ENCODE peak calls at places on chromosome 9, in ten cellular contexts. B is H7, P is heart right ventricle, V is A549, T is cardiac fibroblast, I is lower leg skin, H is adipocyte, Z is BJ, N is kidney, W is skeletal muscle cell. A is an unnamed sample.

GRCh38 chr9:6680797-6681146 is 35.2 kb upstream of the GLDC start:
- DNase-seq in H (peak), I (peak), Z (no peak), B (no peak), T (no peak), N (peak), V (peak), P (peak), W (peak), A (peak)

GRCh38 chr9:124209279-124209678 is 48.5 kb upstream of the NEK6 start:
- DNase-seq in P (no peak), Z (no peak), W (no peak), B (peak), N (no peak), I (no peak), H (no peak), V (no peak), T (no peak), A (no peak)

GRCh38 chr9:72772641-72773040 is 180.2 kb downstream of the ALDH1A1 start:
- DNase-seq in W (no peak), Z (no peak), I (no peak), V (no peak), T (no peak), N (no peak), H (peak), B (no peak), P (no peak), A (peak)

GRCh38 chr9:71472400-71472799 is 295.9 kb downstream of the CEMIP2 start:
- DNase-seq in B (no peak), Z (no peak), P (no peak), W (no peak), H (no peak), I (no peak), N (no peak), T (no peak), V (no peak), A (no peak)

GRCh38 chr9:100725376-100725775 is 147.5 kb downstream of the CAVIN4 start:
- DNase-seq in V (no peak), P (no peak), Z (no peak), N (no peak), H (no peak), T (no peak), B (no peak), I (no peak), W (no peak), A (no peak)

GRCh38 chr9:112869917-112870316 is 20.8 kb downstream of the SLC46A2 start:
- DNase-seq in W (no peak), H (no peak), B (no peak), I (no peak), V (no peak), T (no peak), Z (no peak), P (no peak), N (no peak), A (no peak)

GRCh38 chr9:15936316-15936869 is 383.6 kb downstream of the CCDC171 start:
- DNase-seq in I (no peak), B (no peak), Z (peak), W (peak), V (no peak), N (peak), T (peak), P (peak), H (peak), A (peak)

GRCh38 chr9:94757158-94757557 is 30.7 kb downstream of the AOPEP start:
- DNase-seq in N (no peak), P (no peak), W (no peak), V (no peak), B (no peak), H (peak), Z (peak), I (no peak), T (peak), A (peak)

GRCh38 chr9:124695280-124695890 is 75.7 kb downstream of the NR6A1 start:
- DNase-seq in T (peak), N (peak), P (no peak), W (no peak), H (peak), Z (no peak), I (no peak), V (no peak), B (no peak), A (peak)

GRCh38 chr9:137296214-137297059 is 5.6 kb downstream of the NRARP start:
- DNase-seq in V (no peak), N (no peak), P (peak), H (no peak), W (no peak), B (no peak), T (peak), I (no peak), Z (no peak), A (peak)

GRCh38 chr9:137298983-137299521 is 3.0 kb downstream of the NRARP start:
- DNase-seq in T (no peak), B (no peak), W (no peak), P (no peak), I (peak), N (no peak), Z (no peak), H (no peak), V (no peak), A (no peak)

GRCh38 chr9:137297060-137297664 is 4.9 kb downstream of the NRARP start:
- DNase-seq in V (no peak), Z (no peak), T (no peak), B (no peak), N (no peak), W (no peak), P (no peak), H (no peak), I (no peak), A (no peak)

GRCh38 chr9:137298401-137298982 is 3.6 kb downstream of the NRARP start:
- DNase-seq in N (peak), V (no peak), H (no peak), W (no peak), B (no peak), P (peak), T (no peak), Z (no peak), I (peak), A (no peak)

DNA sequence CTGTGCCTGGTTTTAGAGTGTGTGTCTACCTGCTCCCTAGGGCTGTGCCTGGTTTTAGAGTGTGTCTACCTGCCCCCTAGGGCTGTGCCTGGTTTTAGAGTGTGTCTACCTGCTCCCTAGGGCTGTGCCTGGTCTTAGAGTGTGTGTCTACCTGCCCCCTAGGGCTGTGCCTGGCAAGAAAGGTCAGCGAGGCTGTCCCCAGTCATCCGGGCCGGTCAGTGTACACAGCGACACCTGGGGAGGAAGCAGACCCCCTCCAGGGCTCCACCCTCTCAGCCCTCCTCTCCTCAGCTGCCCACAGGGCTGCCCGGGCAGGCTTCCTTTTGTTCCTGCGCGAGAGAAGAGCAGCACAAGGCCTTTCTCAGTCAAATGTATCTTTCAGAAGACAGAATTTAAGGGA is 4.1 kb downstream of the NRARP start:
- DNase-seq in T (no peak), V (no peak), W (no peak), Z (no peak), I (no peak), H (no peak), N (no peak), P (no peak), B (no peak), A (no peak)
- H3K4me3 ChIP-seq in T (no peak), V (no peak), W (no peak), Z (no peak), I (no peak), H (no peak), N (no peak), P (peak), B (no peak), A (no peak)

DNA sequence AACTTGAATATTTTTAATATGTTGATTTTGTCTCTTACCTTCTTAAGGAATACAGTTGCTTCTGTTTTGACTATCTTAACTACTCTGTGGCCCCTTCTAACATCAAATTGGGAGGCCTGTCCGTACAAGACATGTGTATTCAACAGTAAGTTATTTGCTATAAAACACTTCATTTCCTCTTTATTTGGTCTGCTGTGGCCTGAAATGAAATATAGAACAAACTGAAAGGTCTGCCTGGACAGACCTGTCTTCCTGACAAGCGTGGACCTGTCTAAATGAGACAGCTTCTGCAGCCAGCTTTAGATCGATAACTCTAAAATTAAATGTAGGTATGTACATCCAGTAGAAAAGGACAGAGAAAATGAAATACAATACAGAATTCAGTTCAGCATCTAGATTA is 2.2 kb upstream of the LPAR1 start:
- DNase-seq in H (no peak), W (no peak), P (no peak), Z (no peak), I (no peak), B (no peak), T (no peak), V (no peak), N (no peak), A (no peak)
- H3K4me3 ChIP-seq in H (no peak), W (no peak), P (no peak), Z (no peak), I (no peak), B (no peak), T (no peak), V (no peak), N (no peak), A (no peak)

DNA sequence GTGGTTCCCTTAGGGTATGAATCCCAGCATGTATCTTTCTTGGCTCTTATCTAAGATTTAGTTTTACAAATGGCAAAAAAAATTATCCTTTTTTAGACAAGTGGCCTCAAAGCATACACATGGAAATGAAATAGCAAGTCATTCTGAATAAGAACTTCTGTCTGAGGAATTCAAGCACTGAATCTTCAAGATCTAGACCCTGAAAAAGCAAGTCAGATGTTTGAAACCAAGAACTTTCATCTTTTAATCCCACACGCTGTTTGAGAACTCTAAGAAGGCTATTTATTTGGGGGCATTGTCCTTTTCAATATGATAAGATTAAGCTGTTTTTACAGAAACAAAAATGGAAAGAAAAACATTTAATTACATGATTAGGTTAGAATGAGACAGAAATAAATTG is 549.2 kb upstream of the CYLC2 start:
- DNase-seq in Z (no peak), B (no peak), H (no peak), I (no peak), N (no peak), V (no peak), T (no peak), W (no peak), P (no peak), A (no peak)
- H3K4me3 ChIP-seq in Z (no peak), B (no peak), H (no peak), I (no peak), N (no peak), V (no peak), T (no peak), W (no peak), P (no peak), A (no peak)

DNA sequence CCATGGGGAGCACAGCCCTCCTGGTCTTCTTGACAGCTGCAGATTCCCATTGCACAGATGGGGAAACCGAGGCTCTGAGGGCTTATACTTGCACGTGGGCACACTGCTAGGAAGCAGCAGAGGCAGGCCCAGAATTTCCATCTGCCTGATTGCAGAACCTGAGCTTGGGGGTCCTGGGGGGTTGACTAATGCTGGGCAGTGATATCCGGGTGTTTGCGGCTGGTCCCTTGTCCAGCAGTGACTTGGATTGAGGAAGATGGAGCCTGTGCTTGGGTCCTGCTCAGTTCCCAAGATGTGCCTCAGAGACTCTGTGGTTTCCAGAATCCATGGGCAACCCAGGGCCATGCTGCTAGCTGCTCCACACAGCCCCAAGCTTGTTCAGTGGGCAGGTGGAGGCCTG is 91.2 kb downstream of the PHF2 start:
- DNase-seq in Z (no peak), T (no peak), P (no peak), V (no peak), W (no peak), N (peak), H (no peak), I (no peak), B (peak), A (no peak)
- H3K4me3 ChIP-seq in Z (no peak), T (no peak), P (no peak), V (no peak), W (no peak), N (no peak), H (no peak), I (no peak), B (no peak), A (no peak)

GRCh38 chr9:134127065-134127580 is 8.8 kb upstream of the WDR5 start:
- DNase-seq in V (no peak), N (peak), I (no peak), W (no peak), Z (no peak), T (no peak), H (no peak), P (no peak), B (peak), A (no peak)

GRCh38 chr9:134130503-134131375 is 5.1 kb upstream of the WDR5 start:
- DNase-seq in H (no peak), I (no peak), W (no peak), V (no peak), T (peak), P (peak), B (peak), N (peak), Z (no peak), A (no peak)

GRCh38 chr9:134127616-134128015 is 8.3 kb upstream of the WDR5 start:
- DNase-seq in W (no peak), Z (no peak), N (peak), H (no peak), P (no peak), T (no peak), B (no peak), V (no peak), I (no peak), A (no peak)

GRCh38 chr9:134126373-134126772 is 9.5 kb upstream of the WDR5 start:
- DNase-seq in W (no peak), V (no peak), T (no peak), B (peak), Z (no peak), N (peak), P (no peak), H (no peak), I (no peak), A (no peak)

DNA sequence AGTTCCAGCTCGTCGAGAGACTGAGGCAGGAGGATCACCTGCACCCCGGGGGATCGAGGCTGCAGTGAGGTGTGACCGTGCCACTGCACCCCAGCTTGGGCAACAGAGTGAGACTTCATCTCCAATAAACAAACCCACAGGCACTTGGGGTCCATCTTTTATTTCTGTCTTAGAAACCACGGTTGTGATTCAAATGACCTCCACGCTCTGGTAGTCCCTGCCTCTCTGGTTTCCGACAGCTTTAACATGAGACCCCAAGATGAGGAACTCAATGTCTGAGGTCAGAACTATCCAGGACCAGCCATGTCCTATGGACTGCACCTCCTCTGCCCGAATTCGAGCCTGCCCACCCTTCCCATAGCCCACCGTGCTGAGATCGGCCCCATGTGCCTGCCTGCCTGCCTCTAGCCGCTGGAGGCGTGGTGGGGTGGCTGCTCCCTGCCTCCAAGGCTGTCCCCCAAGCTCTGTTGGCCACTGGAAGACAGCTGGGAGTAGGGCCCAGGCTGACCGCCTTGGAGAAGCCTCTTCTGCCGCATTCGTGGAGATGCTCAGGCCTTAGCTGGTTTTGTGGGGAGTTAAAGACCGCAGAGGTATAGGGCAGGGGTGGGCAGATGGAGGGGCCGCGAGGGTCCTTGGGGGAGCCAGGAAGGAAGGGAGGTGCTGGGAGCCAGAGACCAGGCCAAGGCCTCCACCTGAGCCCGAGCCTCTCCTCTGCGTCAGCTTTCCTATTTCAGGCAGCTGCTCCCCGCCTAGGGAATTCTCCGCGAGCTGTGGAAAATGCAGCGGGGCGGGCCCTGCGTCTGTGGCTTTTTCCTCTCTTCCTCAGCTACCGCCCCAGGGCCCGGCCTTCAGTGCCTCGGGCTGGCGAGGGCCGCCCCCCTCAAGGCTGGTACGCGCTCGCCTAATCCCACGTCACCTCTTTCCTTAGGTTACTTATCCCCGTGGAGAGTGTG is 6.9 kb upstream of the WDR5 start:
- DNase-seq in P (peak), W (no peak), V (no peak), N (peak), T (no peak), H (no peak), I (no peak), Z (no peak), B (peak), A (no peak)
- H3K4me3 ChIP-seq in P (no peak), W (no peak), V (no peak), N (no peak), T (no peak), H (no peak), I (no peak), Z (no peak), B (no peak), A (no peak)

GRCh38 chr9:108325406-108325805 is 530.4 kb downstream of the ACTL7B start:
- DNase-seq in V (no peak), H (no peak), T (no peak), N (no peak), W (no peak), B (no peak), Z (no peak), P (no peak), I (no peak), A (no peak)
- H3K4me3 ChIP-seq in V (no peak), H (no peak), T (no peak), N (no peak), W (no peak), B (no peak), Z (no peak), P (no peak), I (no peak), A (no peak)

GRCh38 chr9:96617439-96618185 is 2.0 kb downstream of the CDC14B start:
- DNase-seq in B (peak), Z (no peak), H (no peak), T (no peak), W (no peak), P (no peak), N (no peak), I (no peak), V (no peak), A (no peak)
- H3K4me3 ChIP-seq in B (peak), Z (no peak), H (peak), T (no peak), W (peak), P (peak), N (peak), I (no peak), V (peak), A (peak)

GRCh38 chr9:69308217-69308931 is 16.6 kb upstream of the ENTREP1 start:
- DNase-seq in B (no peak), W (no peak), T (no peak), N (no peak), P (no peak), Z (no peak), I (no peak), V (no peak), H (no peak), A (no peak)
- H3K4me3 ChIP-seq in B (no peak), W (no peak), T (no peak), N (no peak), P (no peak), Z (no peak), I (no peak), V (no peak), H (no peak), A (no peak)

GRCh38 chr9:109341561-109341960 is 20.7 kb upstream of the EPB41L4B start:
- DNase-seq in P (no peak), V (no peak), T (no peak), N (no peak), W (no peak), B (no peak), I (no peak), Z (no peak), H (no peak), A (no peak)
- H3K4me3 ChIP-seq in P (no peak), V (no peak), T (no peak), N (no peak), W (no peak), B (no peak), I (no peak), Z (no peak), H (no peak), A (no peak)

GRCh38 chr9:127568618-127568970 is 43.5 kb upstream of the STXBP1 start:
- DNase-seq in P (no peak), B (peak), V (no peak), H (no peak), Z (no peak), N (no peak), T (no peak), W (no peak), I (no peak), A (no peak)

GRCh38 chr9:127568971-127569818 is 42.9 kb upstream of the STXBP1 start:
- DNase-seq in I (peak), W (no peak), V (peak), P (peak), Z (no peak), H (peak), B (peak), N (peak), T (peak), A (peak)

GRCh38 chr9:127567898-127568617 is 44.0 kb upstream of the STXBP1 start:
- DNase-seq in I (no peak), W (no peak), H (peak), V (no peak), N (peak), B (peak), P (no peak), T (no peak), Z (no peak), A (no peak)

GRCh38 chr9:127570533-127571111 is 41.5 kb upstream of the STXBP1 start:
- DNase-seq in I (no peak), B (peak), P (no peak), V (no peak), H (peak), N (no peak), T (no peak), W (no peak), Z (no peak), A (no peak)

GRCh38 chr9:127569819-127570401 is 42.2 kb upstream of the STXBP1 start:
- DNase-seq in I (no peak), V (no peak), H (no peak), T (no peak), W (no peak), N (no peak), P (no peak), B (no peak), Z (no peak), A (no peak)
- H3K4me3 ChIP-seq in I (no peak), V (peak), H (peak), T (peak), W (peak), N (peak), P (peak), B (peak), Z (peak), A (peak)